ENCODE peak calls at places on chromosomes 16 and 17, in seven cellular contexts. I is transverse colon; H is GM23338; Q is astrocyte of the spinal cord; C is mammary epithelial cell; S is neural progenitor cell; K is CD4-positive, alpha-beta T cell. P is an unnamed sample.

GRCh38 chr17:19237389-19238166 is 412 bp downstream of the EPN2 start:
- DNase-seq in Q (no peak), I (peak), H (peak), C (peak), S (peak), K (no peak), P (no peak)

GRCh38 chr17:80352991-80353665 is 61.8 kb upstream of the ENDOV start:
- DNase-seq in S (no peak), K (no peak), H (no peak), C (no peak), Q (no peak), I (no peak), P (no peak)

GRCh38 chr16:4136229-4136813 is 20.1 kb upstream of the ADCY9 start:
- DNase-seq in K (no peak), I (peak), C (peak), S (no peak), H (peak), Q (no peak), P (no peak)

GRCh38 chr16:80968386-80969113 is 38.1 kb downstream of the CMC2 start:
- DNase-seq in K (no peak), C (peak), S (no peak), I (no peak), H (no peak), Q (peak), P (no peak)

GRCh38 chr17:19791918-19792317 is 43.8 kb upstream of the ALDH3A1 start:
- DNase-seq in S (no peak), I (no peak), Q (no peak), C (no peak), K (no peak), H (no peak), P (no peak)

GRCh38 chr17:2853111-2853721 is 57.0 kb downstream of the RAP1GAP2 start:
- DNase-seq in K (peak), H (peak), I (peak), Q (no peak), C (peak), S (peak), P (no peak)

GRCh38 chr16:1367486-1368174 is 15.9 kb downstream of the GNPTG start:
- DNase-seq in C (no peak), I (no peak), Q (no peak), H (no peak), K (no peak), S (no peak), P (no peak)

GRCh38 chr17:142876-143784 is 5.8 kb downstream of the SCGB1C2 start:
- DNase-seq in S (no peak), I (no peak), H (no peak), C (no peak), Q (no peak), K (no peak), P (peak)

GRCh38 chr17:73007447-73007846 is 85.0 kb downstream of the SLC39A11 start:
- DNase-seq in H (no peak), Q (no peak), K (no peak), C (no peak), S (no peak), I (peak), P (no peak)

DNA sequence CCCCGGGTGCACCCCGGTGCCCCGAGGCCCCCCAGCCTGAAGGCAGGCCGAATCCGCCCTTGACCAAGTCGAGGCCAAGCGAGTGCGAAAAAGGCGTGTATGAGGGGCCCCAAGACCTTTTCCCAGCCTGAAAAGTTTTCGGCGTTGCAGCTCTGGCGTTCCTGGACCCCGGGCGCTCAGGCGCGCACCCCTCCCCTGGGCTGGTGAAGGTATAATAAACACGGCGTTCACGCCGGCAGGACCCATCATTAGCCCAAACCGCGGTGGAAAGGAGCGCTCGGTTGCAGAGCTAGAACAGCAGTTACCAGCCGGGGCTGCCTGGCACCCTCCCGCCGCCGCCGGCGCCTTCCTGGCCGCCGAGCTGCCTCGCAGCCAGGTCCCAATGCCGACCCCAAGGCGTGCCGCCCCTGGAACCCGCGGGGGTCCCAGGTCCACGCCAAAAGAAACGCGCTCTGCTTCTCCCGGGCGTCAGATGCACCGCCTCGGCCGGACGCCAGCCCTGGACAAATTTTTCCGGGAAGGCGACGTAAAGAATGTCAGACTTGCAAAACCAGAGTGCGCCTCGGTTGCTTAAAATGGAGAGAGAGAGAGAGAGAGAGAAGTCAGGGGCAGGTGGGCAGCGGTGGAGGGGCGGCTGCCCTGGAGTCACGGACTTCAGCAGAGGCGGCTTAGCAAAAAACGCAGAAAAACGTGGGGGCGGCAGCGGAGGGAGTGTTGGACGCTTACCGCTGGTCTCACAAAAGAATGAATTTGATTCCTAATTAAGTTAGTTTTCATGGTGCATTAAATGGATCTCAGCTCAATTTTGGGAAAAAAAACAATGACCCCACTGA is 11.4 kb upstream of the FOXF1 start:
- DNase-seq in I (no peak), S (peak), H (no peak), Q (no peak), C (no peak), K (no peak), P (no peak)
- TF ChIP-seq CTCF in I (no peak), S (no peak), H (no peak), Q (no peak), C (no peak), K (no peak), P (no peak)

GRCh38 chr17:83083368-83084201 is 4.2 kb downstream of the METRNL start:
- DNase-seq in Q (peak), C (peak), H (peak), S (no peak), K (peak), I (no peak), P (no peak)
- TF ChIP-seq CTCF in Q (no peak), C (no peak), H (no peak), S (no peak), K (no peak), I (no peak), P (no peak)

DNA sequence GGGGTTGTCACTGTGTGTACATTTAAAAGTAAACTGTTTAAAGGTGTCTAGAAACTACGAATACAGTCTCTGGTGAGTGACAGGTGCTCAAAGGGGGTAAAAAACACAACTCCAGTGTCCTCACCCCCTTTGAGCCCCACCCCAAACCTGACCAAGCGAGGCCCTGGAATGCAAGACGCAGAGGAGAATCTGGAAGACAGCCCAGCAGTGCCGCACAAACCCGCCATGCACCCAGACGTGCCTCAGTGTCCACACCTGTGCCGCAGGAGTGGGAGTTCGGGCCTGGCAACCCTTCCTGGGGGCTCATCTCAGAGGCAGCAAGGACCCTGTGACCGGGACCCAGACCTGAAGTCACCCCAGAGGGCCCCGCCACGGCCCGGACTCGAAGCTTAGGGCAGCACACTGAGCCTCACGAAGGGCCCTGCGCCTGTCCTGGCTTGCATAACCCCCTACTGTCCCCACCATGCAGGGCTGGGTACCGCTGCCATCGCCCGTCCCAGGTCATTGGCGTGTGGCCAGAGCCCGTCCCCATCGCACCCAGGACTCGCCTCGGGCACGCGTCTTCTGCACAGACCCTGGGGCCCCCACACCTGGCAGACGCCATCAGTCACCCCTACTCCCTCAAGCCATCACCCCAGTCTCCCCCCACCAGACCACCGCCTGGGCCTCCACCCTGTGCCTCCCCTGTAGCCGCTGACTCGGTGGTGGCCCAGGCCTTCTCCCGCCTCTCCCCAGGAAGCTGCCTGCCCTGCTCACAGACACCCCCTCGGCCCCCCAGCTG is 33.0 kb upstream of the ZC3H18 start:
- DNase-seq in H (peak), C (no peak), I (no peak), Q (no peak), K (no peak), S (no peak), P (no peak)
- TF ChIP-seq CTCF in H (peak), C (peak), I (no peak), Q (no peak), K (no peak), S (no peak), P (no peak)

DNA sequence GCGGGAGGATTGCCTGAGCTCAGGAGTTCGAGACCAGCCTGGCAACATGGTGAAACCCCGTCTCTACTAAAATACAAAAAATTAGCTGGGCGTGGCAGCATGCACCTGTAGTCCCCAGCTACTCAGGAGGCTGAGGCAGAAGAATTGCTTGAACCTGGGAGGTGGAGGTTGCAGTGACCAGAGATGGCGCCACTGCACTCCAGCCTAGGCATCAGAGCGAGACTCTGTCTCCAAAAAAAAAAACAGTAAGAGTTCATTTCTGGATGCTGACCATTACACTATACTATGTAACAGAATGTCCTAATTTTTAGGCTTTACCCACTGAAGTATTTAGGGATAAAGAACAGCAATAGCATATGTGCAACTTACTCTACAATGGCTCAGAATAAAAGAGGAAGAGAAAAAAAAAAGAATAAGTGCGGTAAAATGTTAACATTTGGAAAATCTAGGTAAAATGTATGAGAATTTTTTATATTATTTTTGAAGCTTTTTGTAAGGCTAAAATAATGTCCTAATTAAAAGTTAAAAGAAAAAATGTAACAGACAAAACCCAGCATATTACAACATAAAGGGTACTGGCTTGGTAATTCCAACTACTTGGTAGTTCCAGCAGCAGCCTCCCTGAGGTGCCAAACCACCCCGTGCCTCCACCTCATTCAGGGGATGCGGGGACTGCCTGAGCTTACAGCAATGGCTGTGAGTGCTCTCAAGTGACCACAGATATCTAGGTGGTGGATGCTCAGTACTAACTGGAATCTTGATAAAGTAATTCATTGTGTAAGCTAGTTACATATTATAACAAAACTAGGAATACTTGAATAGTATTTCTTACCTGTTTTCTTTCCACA is 10.9 kb downstream of the COPS3 start:
- DNase-seq in C (no peak), K (peak), S (peak), Q (no peak), H (peak), I (no peak), P (peak)
- TF ChIP-seq CTCF in C (peak), K (no peak), S (peak), Q (peak), H (peak), I (no peak), P (peak)

GRCh38 chr17:82228842-82229685 is at the start of gene SLC16A3:
- DNase-seq in I (peak), K (peak), S (peak), H (peak), Q (peak), C (peak), P (no peak)

GRCh38 chr17:82230627-82231311 is 1.9 kb downstream of the SLC16A3 start:
- DNase-seq in S (peak), I (peak), C (peak), K (no peak), Q (peak), H (peak), P (peak)

GRCh38 chr17:82228278-82228841 is 482 bp upstream of the SLC16A3 start:
- DNase-seq in H (peak), K (peak), Q (no peak), I (peak), S (peak), C (no peak), P (no peak)

GRCh38 chr17:82231312-82231561 is 2.4 kb downstream of the SLC16A3 start:
- DNase-seq in K (no peak), Q (no peak), S (no peak), I (no peak), H (no peak), C (no peak), P (no peak)

GRCh38 chr17:82229686-82230626 is 1.1 kb downstream of the SLC16A3 start:
- DNase-seq in K (no peak), I (peak), H (no peak), S (peak), Q (no peak), C (no peak), P (no peak)
- TF ChIP-seq CTCF in K (no peak), I (no peak), H (no peak), S (no peak), Q (no peak), C (no peak), P (no peak)

P was measured in neural crest cell.